ENCODE peak calls at places on chromosomes 7 and 10, in ten cellular contexts. E is foreskin melanocyte; S is EL; O is stimulated activated CD8-positive, alpha-beta memory T cell treated with anti-CD3 and anti-CD28 coated beads, Interleukin-4, amount 100 ng/mL, for 1 hour; C is NCI-H446 treated with DMSO at 0.1 percent for 48 hours; Q is posterior vena cava; G is stimulated activated CD4-positive, alpha-beta T cell treated with anti-CD3 and anti-CD28 coated beads, Interleukin-1b, Interleukin-23, amount 100 ng/mL, for 24 hours; N is renal cortical epithelial cell; T is GM12892; K is neural crest cell. F is an unnamed sample.
A peak's percentile ranks its signal among the peaks of the same experiment; 100 is the strongest.

GRCh38 chr7:100679927-100680588 is 6.5 kb downstream of the GNB2 start:
- DNase-seq in E (no peak), S (peak; percentile 33), O (no peak), C (no peak), Q (no peak), G (no peak), N (no peak), T (peak; percentile 19), K (no peak), F (no peak)

GRCh38 chr10:73771722-73772279 is 10.0 kb upstream of the CHCHD1 start:
- DNase-seq in E (peak; percentile 70), S (no peak), O (peak; percentile 62), C (no peak), Q (peak; percentile 97), G (peak; percentile 69), N (peak; percentile 44), T (no peak), K (no peak), F (no peak)

GRCh38 chr7:3605222-3605621 is 304.2 kb downstream of the SDK1 start:
- DNase-seq in E (no peak), S (no peak), O (no peak), C (no peak), Q (no peak), G (no peak), N (peak; percentile 32), T (no peak), K (no peak), F (no peak)

GRCh38 chr7:111082351-111082750 is 8.6 kb upstream of the LRRN3 start:
- DNase-seq in E (no peak), S (peak; percentile 44), O (no peak), C (no peak), Q (no peak), G (no peak), N (no peak), T (no peak), K (no peak), F (no peak)

GRCh38 chr10:79382491-79382941 is 35.2 kb downstream of the PPIF start:
- DNase-seq in E (no peak), S (no peak), O (no peak), C (no peak), Q (peak; percentile 81), G (no peak), N (no peak), T (no peak), K (no peak), F (no peak)

GRCh38 chr10:59301067-59301674 is 61.2 kb downstream of the FAM13C start:
- DNase-seq in E (no peak), S (no peak), O (no peak), C (no peak), Q (no peak), G (no peak), N (no peak), T (no peak), K (no peak), F (no peak)

GRCh38 chr10:52353960-52354394 is 39.9 kb downstream of the DKK1 start:
- DNase-seq in E (no peak), S (peak; percentile 47), O (no peak), C (no peak), Q (no peak), G (no peak), N (no peak), T (no peak), K (no peak), F (no peak)

GRCh38 chr7:3080106-3080505 is 36.4 kb upstream of the CARD11 start:
- DNase-seq in E (no peak), S (no peak), O (no peak), C (no peak), Q (no peak), G (no peak), N (no peak), T (no peak), K (no peak), F (no peak)

GRCh38 chr10:68787813-68788212 is 39.5 kb upstream of the STOX1 start:
- DNase-seq in E (no peak), S (no peak), O (no peak), C (no peak), Q (no peak), G (no peak), N (no peak), T (no peak), K (no peak), F (no peak)

GRCh38 chr7:2633538-2634264 is 1.9 kb downstream of the TTYH3 start:
- DNase-seq in E (no peak), S (peak; percentile 91), O (no peak), C (no peak), Q (peak; percentile 93), G (peak; percentile 48), N (peak; percentile 83), T (no peak), K (no peak), F (no peak)

GRCh38 chr7:119270644-119271043 is 1002.3 kb upstream of the KCND2 start:
- DNase-seq in E (no peak), S (no peak), O (no peak), C (no peak), Q (peak; percentile 50), G (no peak), N (no peak), T (no peak), K (no peak), F (no peak)

F was measured in NCI-H345.